ENCODE peak calls at places on chromosomes 3 and 15, in seven cellular contexts. One of them, this sample, is unnamed.

GRCh38 chr3:6542795-6543194 is 318.1 kb upstream of the GRM7 start:
- DNase-seq in neural progenitor cell: no peak
- DNase-seq in fibroblast of pulmonary artery: no peak
- DNase-seq in effector memory CD4-positive, alpha-beta T cell: no peak
- DNase-seq in AML-193: no peak
- DNase-seq in AG08396: no peak
- DNase-seq in stimulated activated CD4-positive, alpha-beta T cell treated with anti-CD3 and anti-CD28 coated beads, Interleukin-2, amount 100 ng/mL, for 4 hours: no peak
- DNase-seq in this sample: no peak

GRCh38 chr15:50241684-50242450 is 23.7 kb downstream of the HDC start:
- DNase-seq in neural progenitor cell: no peak
- DNase-seq in fibroblast of pulmonary artery: no peak
- DNase-seq in effector memory CD4-positive, alpha-beta T cell: no peak
- DNase-seq in AML-193: no peak
- DNase-seq in AG08396: peak; percentile 14
- DNase-seq in stimulated activated CD4-positive, alpha-beta T cell treated with anti-CD3 and anti-CD28 coated beads, Interleukin-2, amount 100 ng/mL, for 4 hours: no peak
- DNase-seq in this sample: no peak

GRCh38 chr3:16513141-16514020 is at the start of gene RFTN1:
- DNase-seq in neural progenitor cell: peak; percentile 60
- DNase-seq in fibroblast of pulmonary artery: peak; percentile 63
- DNase-seq in effector memory CD4-positive, alpha-beta T cell: peak; percentile 23
- DNase-seq in AML-193: peak; percentile 71
- DNase-seq in AG08396: peak; percentile 84
- DNase-seq in stimulated activated CD4-positive, alpha-beta T cell treated with anti-CD3 and anti-CD28 coated beads, Interleukin-2, amount 100 ng/mL, for 4 hours: peak; percentile 39
- DNase-seq in this sample: peak; percentile 86

GRCh38 chr3:59985643-59986200 is 935.9 kb upstream of the CFAP20DC start:
- DNase-seq in neural progenitor cell: no peak
- DNase-seq in fibroblast of pulmonary artery: no peak
- DNase-seq in effector memory CD4-positive, alpha-beta T cell: no peak
- DNase-seq in AML-193: peak; percentile 54
- DNase-seq in AG08396: no peak
- DNase-seq in stimulated activated CD4-positive, alpha-beta T cell treated with anti-CD3 and anti-CD28 coated beads, Interleukin-2, amount 100 ng/mL, for 4 hours: no peak
- DNase-seq in this sample: no peak

GRCh38 chr3:134029256-134029733 is 430 bp downstream of the SLCO2A1 start:
- DNase-seq in neural progenitor cell: no peak
- DNase-seq in fibroblast of pulmonary artery: peak; percentile 43
- DNase-seq in effector memory CD4-positive, alpha-beta T cell: no peak
- DNase-seq in AML-193: no peak
- DNase-seq in AG08396: no peak
- DNase-seq in stimulated activated CD4-positive, alpha-beta T cell treated with anti-CD3 and anti-CD28 coated beads, Interleukin-2, amount 100 ng/mL, for 4 hours: no peak
- DNase-seq in this sample: peak; percentile 65

GRCh38 chr15:65584241-65584640 is 26.7 kb downstream of the INTS14 start:
- DNase-seq in neural progenitor cell: no peak
- DNase-seq in fibroblast of pulmonary artery: no peak
- DNase-seq in effector memory CD4-positive, alpha-beta T cell: no peak
- DNase-seq in AML-193: no peak
- DNase-seq in AG08396: no peak
- DNase-seq in stimulated activated CD4-positive, alpha-beta T cell treated with anti-CD3 and anti-CD28 coated beads, Interleukin-2, amount 100 ng/mL, for 4 hours: no peak
- DNase-seq in this sample: no peak

GRCh38 chr15:96340611-96341464 is 10.3 kb downstream of the NR2F2 start:
- DNase-seq in neural progenitor cell: peak; percentile 90
- DNase-seq in fibroblast of pulmonary artery: peak; percentile 73
- DNase-seq in effector memory CD4-positive, alpha-beta T cell: no peak
- DNase-seq in AML-193: no peak
- DNase-seq in AG08396: no peak
- DNase-seq in stimulated activated CD4-positive, alpha-beta T cell treated with anti-CD3 and anti-CD28 coated beads, Interleukin-2, amount 100 ng/mL, for 4 hours: no peak
- DNase-seq in this sample: peak; percentile 83

GRCh38 chr15:75200765-75201608 is 695 bp upstream of the C15orf39 start:
- DNase-seq in neural progenitor cell: peak; percentile 38
- DNase-seq in fibroblast of pulmonary artery: peak; percentile 29
- DNase-seq in effector memory CD4-positive, alpha-beta T cell: peak; percentile 12
- DNase-seq in AML-193: no peak
- DNase-seq in AG08396: peak; percentile 47
- DNase-seq in stimulated activated CD4-positive, alpha-beta T cell treated with anti-CD3 and anti-CD28 coated beads, Interleukin-2, amount 100 ng/mL, for 4 hours: peak; percentile 58
- DNase-seq in this sample: peak; percentile 41

GRCh38 chr3:136728918-136729317 is 23.3 kb downstream of the STAG1 start:
- DNase-seq in neural progenitor cell: peak; percentile 41
- DNase-seq in fibroblast of pulmonary artery: peak; percentile 60
- DNase-seq in effector memory CD4-positive, alpha-beta T cell: no peak
- DNase-seq in AML-193: no peak
- DNase-seq in AG08396: no peak
- DNase-seq in stimulated activated CD4-positive, alpha-beta T cell treated with anti-CD3 and anti-CD28 coated beads, Interleukin-2, amount 100 ng/mL, for 4 hours: no peak
- DNase-seq in this sample: peak; percentile 94

GRCh38 chr15:67776600-67776999 is 48.7 kb upstream of the SKOR1 start:
- DNase-seq in neural progenitor cell: no peak
- DNase-seq in fibroblast of pulmonary artery: peak; percentile 4
- DNase-seq in effector memory CD4-positive, alpha-beta T cell: no peak
- DNase-seq in AML-193: no peak
- DNase-seq in AG08396: no peak
- DNase-seq in stimulated activated CD4-positive, alpha-beta T cell treated with anti-CD3 and anti-CD28 coated beads, Interleukin-2, amount 100 ng/mL, for 4 hours: no peak
- DNase-seq in this sample: peak; percentile 14

GRCh38 chr15:56358604-56359003 is 6.6 kb upstream of the TEX9 start:
- DNase-seq in neural progenitor cell: no peak
- DNase-seq in fibroblast of pulmonary artery: no peak
- DNase-seq in effector memory CD4-positive, alpha-beta T cell: no peak
- DNase-seq in AML-193: no peak
- DNase-seq in AG08396: no peak
- DNase-seq in stimulated activated CD4-positive, alpha-beta T cell treated with anti-CD3 and anti-CD28 coated beads, Interleukin-2, amount 100 ng/mL, for 4 hours: no peak
- DNase-seq in this sample: no peak

GRCh38 chr15:87764461-87765236 is 491.9 kb downstream of the NTRK3 start:
- DNase-seq in neural progenitor cell: peak; percentile 83
- DNase-seq in fibroblast of pulmonary artery: peak; percentile 63
- DNase-seq in effector memory CD4-positive, alpha-beta T cell: no peak
- DNase-seq in AML-193: no peak
- DNase-seq in AG08396: peak; percentile 32
- DNase-seq in stimulated activated CD4-positive, alpha-beta T cell treated with anti-CD3 and anti-CD28 coated beads, Interleukin-2, amount 100 ng/mL, for 4 hours: no peak
- DNase-seq in this sample: peak; percentile 94

GRCh38 chr3:120726784-120727183 is 15.5 kb downstream of the RABL3 start:
- DNase-seq in neural progenitor cell: no peak
- DNase-seq in fibroblast of pulmonary artery: peak; percentile 23
- DNase-seq in effector memory CD4-positive, alpha-beta T cell: no peak
- DNase-seq in AML-193: no peak
- DNase-seq in AG08396: no peak
- DNase-seq in stimulated activated CD4-positive, alpha-beta T cell treated with anti-CD3 and anti-CD28 coated beads, Interleukin-2, amount 100 ng/mL, for 4 hours: no peak
- DNase-seq in this sample: no peak

This sample was measured in astrocyte of the hippocampus.